ENCODE peak calls at places on chromosomes 2 and 18, in ten cellular contexts. One of them, this sample, is unnamed.

GRCh38 chr2:165530-165929 is 98.3 kb downstream of the SH3YL1 start:
- DNase-seq in brain microvascular endothelial cell: no peak
- DNase-seq in HS-5: no peak
- DNase-seq in body of pancreas: no peak
- DNase-seq in adrenal gland: no peak
- DNase-seq in NCI-H1417: no peak
- DNase-seq in GM03348: no peak
- DNase-seq in right lobe of liver: no peak
- DNase-seq in iris pigment epithelial cell: no peak
- DNase-seq in hepatic stellate cell: no peak
- DNase-seq in this sample: no peak

GRCh38 chr18:8515142-8515865 is 93.9 kb upstream of the RAB12 start:
- DNase-seq in brain microvascular endothelial cell: no peak
- DNase-seq in HS-5: no peak
- DNase-seq in body of pancreas: no peak
- DNase-seq in adrenal gland: no peak
- DNase-seq in NCI-H1417: peak; percentile 23
- DNase-seq in GM03348: no peak
- DNase-seq in right lobe of liver: no peak
- DNase-seq in iris pigment epithelial cell: no peak
- DNase-seq in hepatic stellate cell: no peak
- DNase-seq in this sample: no peak

GRCh38 chr18:24274822-24275221 is 122.8 kb downstream of the OSBPL1A start:
- DNase-seq in brain microvascular endothelial cell: no peak
- DNase-seq in HS-5: no peak
- DNase-seq in body of pancreas: peak; percentile 17
- DNase-seq in adrenal gland: no peak
- DNase-seq in NCI-H1417: no peak
- DNase-seq in GM03348: no peak
- DNase-seq in right lobe of liver: no peak
- DNase-seq in iris pigment epithelial cell: no peak
- DNase-seq in hepatic stellate cell: no peak
- DNase-seq in this sample: no peak

GRCh38 chr2:26710743-26711456 is 18.4 kb downstream of the KCNK3 start:
- DNase-seq in brain microvascular endothelial cell: no peak
- DNase-seq in HS-5: no peak
- DNase-seq in body of pancreas: peak; percentile 79
- DNase-seq in adrenal gland: peak; percentile 57
- DNase-seq in NCI-H1417: no peak
- DNase-seq in GM03348: no peak
- DNase-seq in right lobe of liver: no peak
- DNase-seq in iris pigment epithelial cell: no peak
- DNase-seq in hepatic stellate cell: no peak
- DNase-seq in this sample: no peak

GRCh38 chr2:70936979-70937811 is 1.5 kb downstream of the ATP6V1B1 start:
- DNase-seq in brain microvascular endothelial cell: no peak
- DNase-seq in HS-5: no peak
- DNase-seq in body of pancreas: no peak
- DNase-seq in adrenal gland: no peak
- DNase-seq in NCI-H1417: no peak
- DNase-seq in GM03348: no peak
- DNase-seq in right lobe of liver: no peak
- DNase-seq in iris pigment epithelial cell: no peak
- DNase-seq in hepatic stellate cell: no peak
- DNase-seq in this sample: no peak

GRCh38 chr18:45050712-45051639 is 370.3 kb downstream of the SETBP1 start:
- DNase-seq in brain microvascular endothelial cell: peak; percentile 65
- DNase-seq in HS-5: peak; percentile 59
- DNase-seq in body of pancreas: no peak
- DNase-seq in adrenal gland: no peak
- DNase-seq in NCI-H1417: no peak
- DNase-seq in GM03348: peak; percentile 75
- DNase-seq in right lobe of liver: no peak
- DNase-seq in iris pigment epithelial cell: peak; percentile 77
- DNase-seq in hepatic stellate cell: peak; percentile 69
- DNase-seq in this sample: no peak

GRCh38 chr2:17800219-17800618 is 16.0 kb upstream of the MSGN1 start:
- DNase-seq in brain microvascular endothelial cell: no peak
- DNase-seq in HS-5: no peak
- DNase-seq in body of pancreas: no peak
- DNase-seq in adrenal gland: no peak
- DNase-seq in NCI-H1417: no peak
- DNase-seq in GM03348: no peak
- DNase-seq in right lobe of liver: no peak
- DNase-seq in iris pigment epithelial cell: no peak
- DNase-seq in hepatic stellate cell: no peak
- DNase-seq in this sample: peak; percentile 58

GRCh38 chr18:26089247-26090129 is 925 bp downstream of the SS18 start:
- DNase-seq in brain microvascular endothelial cell: peak; percentile 34
- DNase-seq in HS-5: no peak
- DNase-seq in body of pancreas: no peak
- DNase-seq in adrenal gland: peak; percentile 21
- DNase-seq in NCI-H1417: no peak
- DNase-seq in GM03348: peak; percentile 7
- DNase-seq in right lobe of liver: no peak
- DNase-seq in iris pigment epithelial cell: peak; percentile 40
- DNase-seq in hepatic stellate cell: peak; percentile 9
- DNase-seq in this sample: peak; percentile 13

GRCh38 chr2:237201461-237202287 is 116.0 kb downstream of the COPS8 start:
- DNase-seq in brain microvascular endothelial cell: peak; percentile 84
- DNase-seq in HS-5: no peak
- DNase-seq in body of pancreas: no peak
- DNase-seq in adrenal gland: peak; percentile 83
- DNase-seq in NCI-H1417: no peak
- DNase-seq in GM03348: peak; percentile 83
- DNase-seq in right lobe of liver: no peak
- DNase-seq in iris pigment epithelial cell: peak; percentile 84
- DNase-seq in hepatic stellate cell: peak; percentile 88
- DNase-seq in this sample: no peak

GRCh38 chr2:175626796-175627195 is 375.3 kb downstream of the LNPK start:
- DNase-seq in brain microvascular endothelial cell: no peak
- DNase-seq in HS-5: no peak
- DNase-seq in body of pancreas: no peak
- DNase-seq in adrenal gland: no peak
- DNase-seq in NCI-H1417: no peak
- DNase-seq in GM03348: no peak
- DNase-seq in right lobe of liver: peak; percentile 22
- DNase-seq in iris pigment epithelial cell: no peak
- DNase-seq in hepatic stellate cell: no peak
- DNase-seq in this sample: no peak

GRCh38 chr2:145690183-145690582 is 1170.3 kb upstream of the ZEB2 start:
- DNase-seq in brain microvascular endothelial cell: peak; percentile 6
- DNase-seq in HS-5: no peak
- DNase-seq in body of pancreas: no peak
- DNase-seq in adrenal gland: no peak
- DNase-seq in NCI-H1417: no peak
- DNase-seq in GM03348: no peak
- DNase-seq in right lobe of liver: no peak
- DNase-seq in iris pigment epithelial cell: peak; percentile 72
- DNase-seq in hepatic stellate cell: no peak
- DNase-seq in this sample: no peak

GRCh38 chr2:48474599-48475298 is 55.2 kb upstream of the STON1 start:
- DNase-seq in brain microvascular endothelial cell: no peak
- DNase-seq in HS-5: no peak
- DNase-seq in body of pancreas: no peak
- DNase-seq in adrenal gland: no peak
- DNase-seq in NCI-H1417: no peak
- DNase-seq in GM03348: no peak
- DNase-seq in right lobe of liver: no peak
- DNase-seq in iris pigment epithelial cell: no peak
- DNase-seq in hepatic stellate cell: peak; percentile 28
- DNase-seq in this sample: no peak

This sample was measured in NCI-H2081.